ENCODE peak calls at places on chromosomes 1 and 21, in nine cellular contexts. R, J, X, E, C, M, H, B and L are unnamed samples.

GRCh38 chr1:199116488-199116887 is 477.6 kb downstream of the PTPRC start:
- DNase-seq in B (no peak), H (no peak), E (no peak), J (no peak), X (no peak), C (no peak), R (no peak), M (no peak), L (no peak)

GRCh38 chr1:193222079-193222615 is 35.7 kb upstream of the B3GALT2 start:
- DNase-seq in R (no peak), J (no peak), H (no peak), C (no peak), B (no peak), E (no peak), M (no peak), X (no peak), L (no peak)

GRCh38 chr1:77424236-77424635 is 142.4 kb downstream of the AK5 start:
- DNase-seq in E (no peak), B (no peak), C (peak), H (no peak), X (no peak), J (no peak), M (no peak), R (peak), L (no peak)

GRCh38 chr1:118136511-118136937 is 48.5 kb downstream of the SPAG17 start:
- DNase-seq in B (no peak), C (peak), E (no peak), J (no peak), X (no peak), H (peak), R (peak), M (no peak), L (peak)

GRCh38 chr1:166489670-166490436 is 323.1 kb upstream of the FAM78B start:
- DNase-seq in M (peak), J (peak), E (no peak), R (peak), H (peak), C (no peak), X (no peak), B (no peak), L (peak)

GRCh38 chr1:61271412-61271789 is 189.0 kb downstream of the NFIA start:
- DNase-seq in C (no peak), E (no peak), J (no peak), B (no peak), X (no peak), H (no peak), R (no peak), M (no peak), L (no peak)

GRCh38 chr1:11357291-11357690 is 84.3 kb downstream of the UBIAD1 start:
- DNase-seq in C (no peak), M (no peak), J (no peak), R (no peak), H (no peak), X (no peak), B (no peak), E (no peak), L (no peak)

GRCh38 chr1:29249170-29249691 is 12.9 kb downstream of the PTPRU start:
- DNase-seq in M (no peak), E (no peak), C (peak), J (no peak), B (no peak), H (peak), X (no peak), R (no peak), L (no peak)

GRCh38 chr21:38963006-38963405 is 157.3 kb downstream of the ETS2 start:
- DNase-seq in X (no peak), C (no peak), E (no peak), H (no peak), M (no peak), R (no peak), J (no peak), B (no peak), L (no peak)

GRCh38 chr1:183871142-183871541 is 66.2 kb downstream of the RGL1 start:
- DNase-seq in X (no peak), B (no peak), J (no peak), R (peak), H (no peak), M (no peak), E (no peak), C (peak), L (no peak)

GRCh38 chr21:41923641-41924342 is 30.0 kb downstream of the C2CD2 start:
- DNase-seq in B (peak), J (peak), E (no peak), M (no peak), X (no peak), C (peak), H (no peak), R (peak), L (no peak)

GRCh38 chr21:39332175-39332574 is 16.7 kb downstream of the HMGN1 start:
- DNase-seq in M (no peak), B (no peak), H (no peak), R (no peak), X (no peak), J (no peak), C (no peak), E (no peak), L (no peak)

GRCh38 chr1:171212607-171213347 is 27.7 kb downstream of the FMO2 start:
- DNase-seq in R (no peak), E (no peak), H (no peak), J (no peak), M (no peak), B (no peak), X (no peak), C (no peak), L (no peak)

GRCh38 chr1:80675469-80675868 is 1125.3 kb upstream of the ADGRL2 start:
- DNase-seq in H (no peak), J (no peak), X (no peak), R (peak), B (no peak), E (no peak), M (no peak), C (peak), L (no peak)

GRCh38 chr1:91012196-91012595 is 9.6 kb downstream of the ZNF644 start:
- DNase-seq in H (no peak), E (no peak), X (no peak), M (no peak), B (no peak), C (no peak), R (no peak), J (no peak), L (no peak)

GRCh38 chr1:12572506-12572905 is 45.5 kb downstream of the DHRS3 start:
- DNase-seq in H (no peak), B (no peak), X (no peak), J (no peak), E (no peak), M (no peak), C (peak), R (peak), L (no peak)

GRCh38 chr1:225817611-225818061 is 7.7 kb downstream of the EPHX1 start:
- DNase-seq in B (peak), R (peak), J (peak), E (no peak), H (no peak), M (no peak), C (peak), X (peak), L (no peak)

GRCh38 chr1:99965646-99966375 is 4.0 kb upstream of the SLC35A3 start:
- DNase-seq in M (no peak), B (no peak), E (no peak), J (no peak), H (no peak), R (no peak), C (no peak), X (peak), L (no peak)

GRCh38 chr1:205749094-205749825 is 722 bp downstream of the NUCKS1 start:
- DNase-seq in E (peak), C (peak), B (peak), M (peak), H (peak), R (peak), X (peak), J (peak), L (peak)

GRCh38 chr1:234920843-234921140 is 207.8 kb downstream of the TOMM20 start:
- DNase-seq in M (no peak), C (no peak), X (no peak), B (no peak), H (no peak), E (no peak), R (no peak), J (peak), L (no peak)

DNA sequence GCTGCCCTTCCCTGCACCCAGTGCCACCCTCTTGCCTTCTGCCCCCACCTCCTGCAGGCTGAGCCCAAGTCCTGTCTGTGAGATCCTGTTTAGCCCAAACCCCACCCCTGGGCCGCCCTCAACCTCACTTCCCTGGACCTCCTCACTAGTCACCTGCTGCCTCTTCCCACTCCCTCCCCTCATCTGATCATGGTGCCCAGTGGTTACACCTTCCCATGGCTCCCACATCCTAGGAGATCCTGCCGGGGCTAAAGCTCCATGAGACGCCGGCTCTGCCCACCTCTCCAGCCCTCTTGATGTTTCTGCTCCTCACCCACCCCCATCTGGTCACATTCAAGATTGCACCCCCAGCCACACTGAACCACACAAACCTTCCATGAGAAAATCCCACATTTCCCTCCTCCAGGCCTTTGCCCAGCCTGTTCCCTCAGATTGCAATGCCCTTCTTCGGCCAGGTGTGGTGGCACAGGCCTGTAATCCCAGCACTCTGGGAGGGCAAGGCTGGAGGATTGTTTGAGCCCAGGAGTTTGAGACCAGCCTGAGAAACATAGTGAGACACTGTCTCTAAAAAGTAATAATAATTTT is 17.0 kb downstream of the TTC39A start:
- DNase-seq in J (no peak), E (no peak), B (no peak), H (peak), X (no peak), R (peak), C (peak), M (no peak), L (no peak)
- TF ChIP-seq CTCF in J (no peak), E (peak), B (peak), H (no peak), X (no peak), R (no peak), C (peak), M (no peak), L (peak)

GRCh38 chr1:36731226-36732037 is 248.7 kb upstream of the CSF3R start:
- DNase-seq in R (no peak), E (no peak), M (no peak), X (no peak), H (no peak), B (no peak), J (peak), C (no peak), L (no peak)
- TF ChIP-seq CTCF in R (no peak), E (no peak), M (no peak), X (no peak), H (no peak), B (no peak), J (no peak), C (no peak), L (peak)

GRCh38 chr21:25359724-25360123 is 247.6 kb downstream of the MRPL39 start:
- DNase-seq in R (peak), J (no peak), C (no peak), X (no peak), M (no peak), E (no peak), H (no peak), B (no peak), L (no peak)

GRCh38 chr21:25361097-25361496 is 246.2 kb downstream of the MRPL39 start:
- DNase-seq in M (no peak), B (no peak), R (no peak), C (no peak), E (no peak), X (no peak), J (no peak), H (no peak), L (no peak)

GRCh38 chr21:25362375-25363267 is 244.7 kb downstream of the MRPL39 start:
- DNase-seq in M (no peak), C (no peak), J (no peak), X (no peak), B (no peak), H (no peak), E (no peak), R (no peak), L (no peak)

GRCh38 chr21:25361765-25362164 is 245.5 kb downstream of the MRPL39 start:
- DNase-seq in R (no peak), X (no peak), M (no peak), C (no peak), H (no peak), J (no peak), B (no peak), E (no peak), L (no peak)

GRCh38 chr21:25360593-25360992 is 246.7 kb downstream of the MRPL39 start:
- DNase-seq in R (peak), M (no peak), C (peak), J (no peak), B (no peak), E (no peak), H (no peak), X (no peak), L (no peak)
- TF ChIP-seq CTCF in R (peak), M (no peak), C (peak), J (no peak), B (no peak), E (peak), H (no peak), X (no peak), L (peak)

GRCh38 chr1:180154325-180155201 is at the start of gene QSOX1:
- DNase-seq in X (peak), E (peak), H (peak), J (peak), M (peak), B (peak), R (peak), C (peak), L (peak)
- TF ChIP-seq CTCF in X (peak), E (peak), H (no peak), J (peak), M (no peak), B (peak), R (no peak), C (no peak), L (no peak)

GRCh38 chr1:31822766-31823165 is 6.9 kb upstream of the SPOCD1 start:
- DNase-seq in J (no peak), R (peak), H (no peak), C (peak), X (no peak), B (no peak), M (no peak), E (peak), L (no peak)
- TF ChIP-seq CTCF in J (no peak), R (no peak), H (no peak), C (no peak), X (no peak), B (no peak), M (no peak), E (no peak), L (no peak)

DNA sequence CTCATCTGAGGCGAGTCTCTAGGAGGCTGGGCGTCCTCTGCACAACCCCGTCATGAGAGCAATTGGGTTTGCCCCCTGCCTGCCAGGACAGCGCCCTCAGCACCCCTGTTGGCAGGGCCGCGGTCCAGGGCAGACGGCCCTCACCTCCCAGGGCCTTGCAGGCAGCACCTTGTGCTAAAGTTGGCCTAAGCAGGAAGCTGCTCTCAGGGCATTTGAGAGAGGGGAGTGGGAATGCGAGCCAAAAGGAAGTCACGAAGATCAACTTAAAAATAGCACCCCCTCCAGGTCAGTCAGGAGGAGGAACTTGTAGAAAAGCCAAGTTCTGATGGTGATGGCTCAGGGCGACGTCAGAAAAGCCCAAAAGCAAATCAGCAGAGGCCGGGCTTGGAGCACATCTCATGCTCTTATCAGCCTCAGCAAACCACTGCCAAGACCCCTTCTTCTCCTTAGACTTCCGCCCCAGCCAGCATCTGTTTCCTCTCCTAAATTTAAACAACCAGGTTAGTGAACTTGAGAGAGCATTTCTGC is 12.6 kb upstream of the ADORA3 start:
- DNase-seq in R (peak), M (peak), H (no peak), E (no peak), B (peak), X (no peak), J (peak), C (peak), L (peak)
- TF ChIP-seq CTCF in R (peak), M (peak), H (no peak), E (no peak), B (peak), X (no peak), J (peak), C (peak), L (peak)

GRCh38 chr1:6083801-6084467 is 38.2 kb downstream of the KCNAB2 start:
- DNase-seq in H (no peak), C (no peak), R (peak), E (no peak), M (no peak), B (no peak), X (no peak), J (no peak), L (no peak)

GRCh38 chr1:6080469-6080868 is 34.8 kb downstream of the KCNAB2 start:
- DNase-seq in H (peak), E (no peak), R (no peak), B (no peak), M (no peak), J (no peak), C (no peak), X (no peak), L (no peak)

GRCh38 chr1:6083385-6083784 is 37.7 kb downstream of the KCNAB2 start:
- DNase-seq in E (no peak), M (no peak), X (no peak), J (no peak), B (no peak), R (no peak), C (no peak), H (no peak), L (no peak)

GRCh38 chr1:6081901-6082300 is 36.2 kb downstream of the KCNAB2 start:
- DNase-seq in C (no peak), H (no peak), J (no peak), R (no peak), M (no peak), X (no peak), E (no peak), B (no peak), L (no peak)

GRCh38 chr1:6082430-6082971 is 36.8 kb downstream of the KCNAB2 start:
- DNase-seq in R (peak), H (peak), J (no peak), M (no peak), B (no peak), C (peak), E (no peak), X (no peak), L (no peak)
- TF ChIP-seq CTCF in R (peak), H (peak), J (no peak), M (no peak), B (peak), C (peak), E (peak), X (peak), L (no peak)